ENCODE peak calls at places on chromosome 5, in seven cellular contexts. One of them, this sample, is unnamed.

GRCh38 chr5:96641368-96641767 is 20.8 kb upstream of the CAST start:
- DNase-seq in IMR-90: peak; percentile 57
- DNase-seq in trophoblast cell: no peak
- DNase-seq in H9: no peak
- DNase-seq in neuronal stem cell: no peak
- DNase-seq in mesenchymal stem cell: peak; percentile 72
- DNase-seq in H1: no peak
- DNase-seq in this sample: no peak

GRCh38 chr5:57173026-57173317 is 887 bp upstream of the GPBP1 start:
- DNase-seq in IMR-90: no peak
- DNase-seq in trophoblast cell: no peak
- DNase-seq in H9: no peak
- DNase-seq in neuronal stem cell: no peak
- DNase-seq in mesenchymal stem cell: no peak
- DNase-seq in H1: no peak
- DNase-seq in this sample: no peak

GRCh38 chr5:125103459-125103858 is 357.0 kb upstream of the ZNF608 start:
- DNase-seq in IMR-90: no peak
- DNase-seq in trophoblast cell: no peak
- DNase-seq in H9: no peak
- DNase-seq in neuronal stem cell: no peak
- DNase-seq in mesenchymal stem cell: no peak
- DNase-seq in H1: no peak
- DNase-seq in this sample: no peak

GRCh38 chr5:104370523-104370922 is 807.9 kb upstream of the NUDT12 start:
- DNase-seq in IMR-90: no peak
- DNase-seq in trophoblast cell: no peak
- DNase-seq in H9: no peak
- DNase-seq in neuronal stem cell: no peak
- DNase-seq in mesenchymal stem cell: peak; percentile 19
- DNase-seq in H1: no peak
- DNase-seq in this sample: no peak

GRCh38 chr5:150946351-150946905 is 41.6 kb upstream of the ZNF300 start:
- DNase-seq in IMR-90: peak; percentile 39
- DNase-seq in trophoblast cell: peak; percentile 1
- DNase-seq in H9: no peak
- DNase-seq in neuronal stem cell: no peak
- DNase-seq in mesenchymal stem cell: no peak
- DNase-seq in H1: no peak
- DNase-seq in this sample: no peak

GRCh38 chr5:157100140-157100679 is 8.6 kb downstream of the HAVCR2 start:
- DNase-seq in IMR-90: peak; percentile 61
- DNase-seq in trophoblast cell: peak; percentile 47
- DNase-seq in H9: no peak
- DNase-seq in neuronal stem cell: no peak
- DNase-seq in mesenchymal stem cell: peak; percentile 82
- DNase-seq in H1: no peak
- DNase-seq in this sample: no peak

GRCh38 chr5:113329981-113330380 is 104.8 kb downstream of the TSSK1B start:
- DNase-seq in IMR-90: no peak
- DNase-seq in trophoblast cell: no peak
- DNase-seq in H9: no peak
- DNase-seq in neuronal stem cell: no peak
- DNase-seq in mesenchymal stem cell: no peak
- DNase-seq in H1: no peak
- DNase-seq in this sample: no peak

GRCh38 chr5:30040483-30041116 is 1152.9 kb upstream of the CDH6 start:
- DNase-seq in IMR-90: peak; percentile 31
- DNase-seq in trophoblast cell: peak; percentile 52
- DNase-seq in H9: peak; percentile 68
- DNase-seq in neuronal stem cell: peak; percentile 74
- DNase-seq in mesenchymal stem cell: peak; percentile 61
- DNase-seq in H1: peak; percentile 27
- DNase-seq in this sample: peak; percentile 88

GRCh38 chr5:150329881-150330876 is 27.3 kb upstream of the TCOF1 start:
- DNase-seq in IMR-90: no peak
- DNase-seq in trophoblast cell: no peak
- DNase-seq in H9: no peak
- DNase-seq in neuronal stem cell: no peak
- DNase-seq in mesenchymal stem cell: no peak
- DNase-seq in H1: no peak
- DNase-seq in this sample: no peak

GRCh38 chr5:39376293-39376714 is 12.0 kb upstream of the C9 start:
- DNase-seq in IMR-90: peak; percentile 48
- DNase-seq in trophoblast cell: peak; percentile 88
- DNase-seq in H9: peak; percentile 47
- DNase-seq in neuronal stem cell: peak; percentile 54
- DNase-seq in mesenchymal stem cell: peak; percentile 66
- DNase-seq in H1: no peak
- DNase-seq in this sample: peak; percentile 84
- H4K8ac ChIP-seq in IMR-90: no peak overlapping the region
- H4K8ac ChIP-seq in trophoblast cell: no peak overlapping the region
- H4K8ac ChIP-seq in H9: no peak overlapping the region
- H4K8ac ChIP-seq in neuronal stem cell: no peak overlapping the region
- H4K8ac ChIP-seq in mesenchymal stem cell: peak overlapping the region; percentile 65
- H4K8ac ChIP-seq in H1: no peak overlapping the region
- H4K8ac ChIP-seq in this sample: no peak overlapping the region

GRCh38 chr5:129963359-129963758 is 59.1 kb downstream of the CHSY3 start:
- DNase-seq in IMR-90: peak; percentile 66
- DNase-seq in trophoblast cell: peak; percentile 5
- DNase-seq in H9: no peak
- DNase-seq in neuronal stem cell: no peak
- DNase-seq in mesenchymal stem cell: peak; percentile 86
- DNase-seq in H1: no peak
- DNase-seq in this sample: no peak
- H3K4me2 ChIP-seq in IMR-90: no peak overlapping the region
- H3K4me2 ChIP-seq in trophoblast cell: no peak overlapping the region
- H3K4me2 ChIP-seq in H9: no peak overlapping the region
- H3K4me2 ChIP-seq in neuronal stem cell: no peak overlapping the region
- H3K4me2 ChIP-seq in mesenchymal stem cell: no peak overlapping the region
- H3K4me2 ChIP-seq in H1: no peak overlapping the region
- H3K4me2 ChIP-seq in this sample: no peak overlapping the region

GRCh38 chr5:122256388-122256787 is 55.6 kb upstream of the SNCAIP start:
- DNase-seq in IMR-90: no peak
- DNase-seq in trophoblast cell: no peak
- DNase-seq in H9: no peak
- DNase-seq in neuronal stem cell: no peak
- DNase-seq in mesenchymal stem cell: no peak
- DNase-seq in H1: no peak
- DNase-seq in this sample: no peak

GRCh38 chr5:122257000-122257399 is 55.0 kb upstream of the SNCAIP start:
- DNase-seq in IMR-90: no peak
- DNase-seq in trophoblast cell: no peak
- DNase-seq in H9: no peak
- DNase-seq in neuronal stem cell: no peak
- DNase-seq in mesenchymal stem cell: no peak
- DNase-seq in H1: no peak
- DNase-seq in this sample: no peak

GRCh38 chr5:122258241-122258640 is 53.8 kb upstream of the SNCAIP start:
- DNase-seq in IMR-90: no peak
- DNase-seq in trophoblast cell: no peak
- DNase-seq in H9: no peak
- DNase-seq in neuronal stem cell: no peak
- DNase-seq in mesenchymal stem cell: no peak
- DNase-seq in H1: no peak
- DNase-seq in this sample: no peak

GRCh38 chr5:122253794-122254193 is 58.2 kb upstream of the SNCAIP start:
- DNase-seq in IMR-90: no peak
- DNase-seq in trophoblast cell: no peak
- DNase-seq in H9: no peak
- DNase-seq in neuronal stem cell: no peak
- DNase-seq in mesenchymal stem cell: no peak
- DNase-seq in H1: no peak
- DNase-seq in this sample: no peak

GRCh38 chr5:122252319-122252718 is 59.7 kb upstream of the SNCAIP start:
- DNase-seq in IMR-90: peak; percentile 19
- DNase-seq in trophoblast cell: no peak
- DNase-seq in H9: no peak
- DNase-seq in neuronal stem cell: no peak
- DNase-seq in mesenchymal stem cell: peak; percentile 50
- DNase-seq in H1: no peak
- DNase-seq in this sample: no peak
- H4K8ac ChIP-seq in IMR-90: no peak overlapping the region
- H4K8ac ChIP-seq in trophoblast cell: no peak overlapping the region
- H4K8ac ChIP-seq in H9: no peak overlapping the region
- H4K8ac ChIP-seq in neuronal stem cell: no peak overlapping the region
- H4K8ac ChIP-seq in mesenchymal stem cell: no peak overlapping the region
- H4K8ac ChIP-seq in H1: no peak overlapping the region
- H4K8ac ChIP-seq in this sample: no peak overlapping the region

GRCh38 chr5:167574381-167574780 is 717.1 kb upstream of the WWC1 start:
- DNase-seq in IMR-90: no peak
- DNase-seq in trophoblast cell: no peak
- DNase-seq in H9: no peak
- DNase-seq in neuronal stem cell: no peak
- DNase-seq in mesenchymal stem cell: no peak
- DNase-seq in H1: no peak
- DNase-seq in this sample: no peak

GRCh38 chr5:167570431-167570830 is 721.0 kb upstream of the WWC1 start:
- DNase-seq in IMR-90: no peak
- DNase-seq in trophoblast cell: no peak
- DNase-seq in H9: peak; percentile 39
- DNase-seq in neuronal stem cell: no peak
- DNase-seq in mesenchymal stem cell: no peak
- DNase-seq in H1: no peak
- DNase-seq in this sample: peak; percentile 79

GRCh38 chr5:167571824-167572223 is 719.6 kb upstream of the WWC1 start:
- DNase-seq in IMR-90: no peak
- DNase-seq in trophoblast cell: no peak
- DNase-seq in H9: no peak
- DNase-seq in neuronal stem cell: no peak
- DNase-seq in mesenchymal stem cell: no peak
- DNase-seq in H1: no peak
- DNase-seq in this sample: no peak

GRCh38 chr5:167576126-167576525 is 715.3 kb upstream of the WWC1 start:
- DNase-seq in IMR-90: no peak
- DNase-seq in trophoblast cell: no peak
- DNase-seq in H9: no peak
- DNase-seq in neuronal stem cell: no peak
- DNase-seq in mesenchymal stem cell: no peak
- DNase-seq in H1: no peak
- DNase-seq in this sample: no peak

DNA sequence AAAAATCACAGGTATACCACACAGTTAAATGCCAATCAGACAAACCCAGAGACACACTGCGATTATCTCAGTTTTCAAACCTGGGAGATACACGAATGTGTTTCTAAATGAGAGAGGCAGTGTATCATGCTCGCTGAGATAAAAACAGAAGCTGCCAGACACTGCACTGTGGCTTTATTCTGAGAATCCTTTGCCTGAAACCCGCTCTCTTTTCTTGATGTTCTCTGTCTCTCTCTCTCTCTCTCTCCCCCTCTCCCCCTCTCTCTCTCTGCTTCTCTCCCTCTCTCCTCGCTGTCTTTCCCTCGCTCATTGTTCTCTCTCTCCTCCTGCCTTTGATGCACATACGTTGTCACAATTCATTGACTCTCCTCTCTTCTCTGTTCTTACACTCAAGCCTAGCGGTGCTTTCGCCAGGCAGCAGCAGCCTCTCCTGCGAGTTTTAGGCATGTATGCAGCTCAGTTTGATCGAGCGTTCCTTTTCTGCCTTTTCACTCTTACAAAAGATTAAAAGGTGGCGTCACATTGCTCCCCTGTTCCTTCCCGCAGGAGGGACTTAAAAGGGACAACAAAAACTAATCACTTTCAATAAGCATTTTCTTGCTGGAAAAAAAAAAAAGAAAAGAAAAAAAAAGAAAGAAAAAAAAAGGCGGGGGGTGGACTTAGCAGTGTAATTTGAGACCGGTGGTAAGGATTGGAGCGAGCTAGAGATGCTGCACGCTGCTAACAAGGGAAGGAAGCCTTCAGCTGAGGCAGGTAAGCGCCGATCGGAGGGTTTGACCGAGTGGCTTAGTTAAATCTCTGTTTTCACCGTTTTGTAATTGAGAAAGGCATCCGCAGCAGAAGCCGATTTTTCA is 717.9 kb upstream of the WWC1 start:
- DNase-seq in IMR-90: peak; percentile 50
- DNase-seq in trophoblast cell: no peak
- DNase-seq in H9: peak; percentile 85
- DNase-seq in neuronal stem cell: peak; percentile 74
- DNase-seq in mesenchymal stem cell: peak; percentile 65
- DNase-seq in H1: peak; percentile 62
- DNase-seq in this sample: peak; percentile 95
- H3K4me2 ChIP-seq in IMR-90: peak overlapping the region; percentile 75
- H3K4me2 ChIP-seq in trophoblast cell: peak overlapping the region; percentile 87
- H3K4me2 ChIP-seq in H9: peak overlapping the region; percentile 95
- H3K4me2 ChIP-seq in neuronal stem cell: peak overlapping the region; percentile 46
- H3K4me2 ChIP-seq in mesenchymal stem cell: peak overlapping the region; percentile 97
- H3K4me2 ChIP-seq in H1: peak overlapping the region; percentile 91
- H3K4me2 ChIP-seq in this sample: peak overlapping the region; percentile 12

GRCh38 chr5:134456825-134457224 is 45.1 kb upstream of the CDKN2AIPNL start:
- DNase-seq in IMR-90: no peak
- DNase-seq in trophoblast cell: no peak
- DNase-seq in H9: no peak
- DNase-seq in neuronal stem cell: no peak
- DNase-seq in mesenchymal stem cell: no peak
- DNase-seq in H1: no peak
- DNase-seq in this sample: no peak
- H4K8ac ChIP-seq in IMR-90: no peak overlapping the region
- H4K8ac ChIP-seq in trophoblast cell: no peak overlapping the region
- H4K8ac ChIP-seq in H9: no peak overlapping the region
- H4K8ac ChIP-seq in neuronal stem cell: no peak overlapping the region
- H4K8ac ChIP-seq in mesenchymal stem cell: no peak overlapping the region
- H4K8ac ChIP-seq in H1: no peak overlapping the region
- H4K8ac ChIP-seq in this sample: no peak overlapping the region

GRCh38 chr5:82162568-82162967 is 115.6 kb downstream of the RPS23 start:
- DNase-seq in IMR-90: no peak
- DNase-seq in trophoblast cell: no peak
- DNase-seq in H9: no peak
- DNase-seq in neuronal stem cell: no peak
- DNase-seq in mesenchymal stem cell: no peak
- DNase-seq in H1: no peak
- DNase-seq in this sample: no peak

GRCh38 chr5:82164957-82165698 is 113.0 kb downstream of the RPS23 start:
- DNase-seq in IMR-90: peak; percentile 84
- DNase-seq in trophoblast cell: no peak
- DNase-seq in H9: peak; percentile 43
- DNase-seq in neuronal stem cell: no peak
- DNase-seq in mesenchymal stem cell: peak; percentile 64
- DNase-seq in H1: no peak
- DNase-seq in this sample: peak; percentile 65

GRCh38 chr5:82164109-82164956 is 113.8 kb downstream of the RPS23 start:
- DNase-seq in IMR-90: peak; percentile 95
- DNase-seq in trophoblast cell: no peak
- DNase-seq in H9: no peak
- DNase-seq in neuronal stem cell: no peak
- DNase-seq in mesenchymal stem cell: peak; percentile 79
- DNase-seq in H1: no peak
- DNase-seq in this sample: no peak

GRCh38 chr5:82165740-82166530 is 112.2 kb downstream of the RPS23 start:
- DNase-seq in IMR-90: peak; percentile 95
- DNase-seq in trophoblast cell: peak; percentile 71
- DNase-seq in H9: peak; percentile 50
- DNase-seq in neuronal stem cell: peak; percentile 31
- DNase-seq in mesenchymal stem cell: peak; percentile 94
- DNase-seq in H1: peak; percentile 27
- DNase-seq in this sample: peak; percentile 91

GRCh38 chr5:82163459-82164108 is 114.6 kb downstream of the RPS23 start:
- DNase-seq in IMR-90: peak; percentile 43
- DNase-seq in trophoblast cell: no peak
- DNase-seq in H9: no peak
- DNase-seq in neuronal stem cell: no peak
- DNase-seq in mesenchymal stem cell: no peak
- DNase-seq in H1: no peak
- DNase-seq in this sample: no peak
- H3K4me2 ChIP-seq in IMR-90: no peak overlapping the region
- H3K4me2 ChIP-seq in trophoblast cell: no peak overlapping the region
- H3K4me2 ChIP-seq in H9: no peak overlapping the region
- H3K4me2 ChIP-seq in neuronal stem cell: no peak overlapping the region
- H3K4me2 ChIP-seq in mesenchymal stem cell: no peak overlapping the region
- H3K4me2 ChIP-seq in H1: no peak overlapping the region
- H3K4me2 ChIP-seq in this sample: no peak overlapping the region

This sample was measured in mesendoderm.